ENCODE peak calls at places on chromosomes 3 and 15, in five cellular contexts. C, N, E, S and F are unnamed samples.

GRCh38 chr15:28986108-28986507 is 100.3 kb downstream of the APBA2 start:
- DNase-seq in E (no peak), S (no peak), C (no peak), N (no peak), F (no peak)

GRCh38 chr3:154818676-154819255 is 261.4 kb upstream of the MME start:
- DNase-seq in C (no peak), E (no peak), N (no peak), S (no peak), F (no peak)

GRCh38 chr15:88657326-88658069 is 18.7 kb downstream of the ISG20 start:
- DNase-seq in E (peak; percentile 62), C (no peak), S (no peak), N (no peak), F (peak; percentile 38)

GRCh38 chr3:172179680-172180399 is 140.5 kb downstream of the FNDC3B start:
- DNase-seq in S (peak; percentile 97), N (no peak), C (peak; percentile 62), E (peak; percentile 68), F (no peak)

GRCh38 chr15:52492132-52492531 is 36.5 kb downstream of the MYO5A start:
- DNase-seq in E (no peak), C (no peak), N (no peak), S (no peak), F (no peak)

GRCh38 chr3:160968731-160969130 is 136.4 kb downstream of the B3GALNT1 start:
- DNase-seq in N (no peak), E (no peak), S (no peak), C (no peak), F (no peak)

GRCh38 chr3:134896141-134896540 is 101.1 kb downstream of the EPHB1 start:
- DNase-seq in N (no peak), C (no peak), E (no peak), S (no peak), F (no peak)

GRCh38 chr15:53791616-53792015 is 32.2 kb upstream of the WDR72 start:
- DNase-seq in C (no peak), E (no peak), N (no peak), S (no peak), F (no peak)

GRCh38 chr15:97745481-97746071 is 214.9 kb upstream of the ARRDC4 start:
- DNase-seq in C (no peak), S (peak; percentile 23), E (peak; percentile 39), N (no peak), F (no peak)

DNA sequence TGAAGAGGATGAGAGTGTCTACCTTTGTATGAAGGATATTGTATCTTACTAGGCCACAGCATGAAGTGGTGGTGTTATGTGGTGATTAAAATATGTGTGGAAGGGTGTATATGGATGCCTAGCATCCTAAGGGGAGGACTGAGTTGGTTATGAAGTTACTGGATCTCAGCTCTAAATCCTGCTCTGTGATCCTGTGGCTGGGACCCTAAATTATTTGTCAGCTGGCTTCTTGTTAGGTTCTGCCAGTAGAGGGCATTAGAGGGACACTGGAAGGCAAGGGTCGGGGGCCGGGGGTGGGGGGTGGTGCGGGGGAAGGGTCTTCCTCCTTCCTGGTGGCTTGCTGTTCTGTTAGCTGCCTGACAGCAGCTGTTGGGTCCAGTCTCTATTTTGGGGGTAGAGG is 34.9 kb downstream of the MORF4L1 start:
- DNase-seq in N (no peak), E (no peak), S (peak; percentile 31), C (no peak), F (no peak)
- TF ChIP-seq CEBPB in N (no peak), E (no peak), S (no peak), C (no peak), F (no peak)

GRCh38 chr3:151015762-151016161 is 43.2 kb upstream of the CLRN1 start:
- DNase-seq in C (no peak), N (no peak), E (no peak), S (no peak), F (no peak)

GRCh38 chr3:151012753-151013152 is 40.2 kb upstream of the CLRN1 start:
- DNase-seq in S (no peak), C (no peak), E (no peak), N (no peak), F (no peak)

GRCh38 chr3:151011427-151011826 is 38.9 kb upstream of the CLRN1 start:
- DNase-seq in N (no peak), E (no peak), C (no peak), S (no peak), F (no peak)

GRCh38 chr3:151014619-151015018 is 42.1 kb upstream of the CLRN1 start:
- DNase-seq in E (no peak), C (no peak), S (no peak), N (no peak), F (no peak)

DNA sequence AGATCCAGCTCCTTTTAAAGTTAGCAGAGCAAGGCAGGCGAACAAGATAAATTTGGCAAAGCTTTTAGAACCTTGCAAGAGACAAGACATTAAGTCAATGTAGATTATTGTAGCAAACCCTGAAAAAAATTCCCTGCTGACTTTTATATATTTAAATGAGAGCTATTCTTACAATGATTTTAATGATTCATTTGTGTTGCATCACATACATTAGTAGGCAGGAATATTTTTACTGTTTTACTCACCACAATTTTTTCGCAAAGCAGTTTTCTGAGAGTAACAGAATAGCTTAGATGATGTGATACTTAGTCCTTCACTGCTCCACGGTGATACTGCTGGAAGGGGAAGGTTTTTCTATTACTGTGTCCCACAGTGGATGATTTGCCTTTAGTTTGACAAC is 43.9 kb upstream of the CLRN1 start:
- DNase-seq in S (no peak), N (no peak), C (no peak), E (no peak), F (no peak)
- TF ChIP-seq ATF3 in S (no peak), N (no peak), C (no peak), E (no peak), F (no peak)

GRCh38 chr3:33982269-33982798 is 183.9 kb downstream of the PDCD6IP start:
- DNase-seq in N (no peak), S (no peak), E (no peak), C (no peak), F (no peak)
- TF ChIP-seq CEBPB in N (no peak), S (no peak), E (no peak), C (no peak), F (no peak)

GRCh38 chr3:13346481-13347389 is 73.4 kb downstream of the NUP210 start:
- DNase-seq in N (no peak), C (no peak), E (no peak), S (no peak), F (no peak)
- TF ChIP-seq ATF3 in N (no peak), C (no peak), E (no peak), S (no peak), F (no peak)

GRCh38 chr3:71389191-71389590 is 194.3 kb downstream of the FOXP1 start:
- DNase-seq in C (no peak), S (no peak), N (no peak), E (no peak), F (no peak)

GRCh38 chr3:71392277-71392676 is 191.3 kb downstream of the FOXP1 start:
- DNase-seq in N (no peak), C (no peak), E (no peak), S (no peak), F (no peak)

GRCh38 chr3:71391361-71391760 is 192.2 kb downstream of the FOXP1 start:
- DNase-seq in E (no peak), C (no peak), N (no peak), S (no peak), F (no peak)

GRCh38 chr3:71388535-71389120 is 194.9 kb downstream of the FOXP1 start:
- DNase-seq in E (no peak), N (no peak), C (no peak), S (no peak), F (no peak)

GRCh38 chr3:71389911-71390573 is 193.5 kb downstream of the FOXP1 start:
- DNase-seq in C (no peak), E (no peak), N (peak; percentile 29), S (peak; percentile 39), F (no peak)
- TF ChIP-seq CEBPB in C (no peak), E (no peak), N (no peak), S (no peak), F (no peak)